ENCODE peak calls at places on chromosomes 3 and 15, in four cellular contexts. Q is thoracic aorta, Y is keratinocyte, F is mammary epithelial cell. I is an unnamed sample.
A peak's percentile ranks its signal among the peaks of the same experiment; 100 is the strongest.

GRCh38 chr15:67924359-67924974 is 84.6 kb upstream of the RNU6-1 start:
- DNase-seq in F (no peak), Y (no peak), Q (no peak), I (no peak)

GRCh38 chr3:10008588-10009344 is 17.5 kb upstream of the FANCD2 start:
- DNase-seq in Q (peak; percentile 67), Y (no peak), F (peak; percentile 55), I (peak; percentile 77)

GRCh38 chr15:41961803-41962202 is 10.6 kb downstream of the EHD4 start:
- DNase-seq in Y (no peak), F (peak; percentile 38), Q (no peak), I (no peak)

GRCh38 chr15:31279221-31280036 is 47.2 kb upstream of the KLF13 start:
- DNase-seq in Q (no peak), Y (no peak), F (peak; percentile 16), I (no peak)

GRCh38 chr3:61561374-61562041 is at the start of gene PTPRG:
- DNase-seq in Q (peak; percentile 67), Y (peak; percentile 28), F (peak; percentile 87), I (peak; percentile 94)

GRCh38 chr15:79644091-79644490 is 212.0 kb downstream of the MINAR1 start:
- DNase-seq in Q (no peak), Y (no peak), F (peak; percentile 18), I (peak; percentile 52)

GRCh38 chr3:194447657-194448056 is 39.1 kb downstream of the ATP13A3 start:
- DNase-seq in Q (no peak), F (no peak), Y (no peak), I (no peak)

GRCh38 chr3:24678021-24678420 is 183.4 kb upstream of the THRB start:
- DNase-seq in F (no peak), Y (no peak), Q (no peak), I (no peak)

GRCh38 chr3:8972614-8973013 is 9.3 kb upstream of the RAD18 start:
- DNase-seq in Y (no peak), F (peak; percentile 41), Q (no peak), I (peak; percentile 64)

GRCh38 chr3:12148183-12148940 is 10.3 kb downstream of the TIMP4 start:
- DNase-seq in Y (no peak), F (peak; percentile 32), Q (no peak), I (peak; percentile 71)

GRCh38 chr15:39040861-39041260 is 476.2 kb upstream of the RASGRP1 start:
- DNase-seq in Q (no peak), Y (no peak), F (no peak), I (no peak)

GRCh38 chr15:85329561-85330421 is 50.6 kb upstream of the AKAP13 start:
- DNase-seq in Q (no peak), Y (no peak), F (no peak), I (no peak)

GRCh38 chr3:32391643-32392529 is at the start of gene CMTM7:
- DNase-seq in Q (no peak), Y (no peak), F (peak; percentile 80), I (peak; percentile 67)

GRCh38 chr3:47005212-47006144 is 26.0 kb downstream of the NBEAL2 start:
- DNase-seq in Y (no peak), F (no peak), Q (no peak), I (no peak)

GRCh38 chr3:59374812-59375211 is 325.0 kb upstream of the CFAP20DC start:
- DNase-seq in Q (no peak), F (no peak), Y (no peak), I (no peak)

GRCh38 chr3:46675426-46675825 is 18.1 kb downstream of the ALS2CL start:
- DNase-seq in Y (no peak), F (no peak), Q (no peak), I (no peak)

GRCh38 chr3:113556556-113557335 is 24.4 kb downstream of the SIDT1 start:
- DNase-seq in Q (no peak), F (no peak), Y (no peak), I (no peak)

GRCh38 chr15:41714291-41714690 is 54.1 kb downstream of the MGA start:
- DNase-seq in Y (no peak), F (no peak), Q (no peak), I (no peak)

GRCh38 chr3:141663993-141664392 is 74.1 kb upstream of the RNF7 start:
- DNase-seq in Q (no peak), F (no peak), Y (no peak), I (no peak)

GRCh38 chr15:63456253-63456652 is 48.1 kb upstream of the USP3 start:
- DNase-seq in Y (no peak), Q (no peak), F (no peak), I (no peak)

GRCh38 chr3:89221913-89222312 is 114.5 kb downstream of the EPHA3 start:
- DNase-seq in Y (no peak), Q (no peak), F (no peak), I (no peak)

GRCh38 chr3:173921741-173922140 is 524.2 kb downstream of the NLGN1 start:
- DNase-seq in Y (no peak), F (no peak), Q (no peak), I (no peak)

GRCh38 chr3:51099794-51100542 is 285.1 kb upstream of the MANF start:
- DNase-seq in Q (no peak), F (peak; percentile 46), Y (no peak), I (peak; percentile 73)

GRCh38 chr3:48232734-48233133 is 8.2 kb upstream of the ZNF589 start:
- DNase-seq in F (peak; percentile 60), Y (no peak), Q (no peak), I (peak; percentile 87)

GRCh38 chr3:23960649-23961048 is 15.6 kb downstream of the NR1D2 start:
- DNase-seq in Q (no peak), Y (no peak), F (no peak), I (no peak)

GRCh38 chr3:127700406-127700805 is 27.7 kb downstream of the ABTB1 start:
- DNase-seq in Q (no peak), Y (no peak), F (no peak), I (no peak)

GRCh38 chr15:24746094-24746493 is 70.5 kb downstream of the NPAP1 start:
- DNase-seq in F (no peak), Y (no peak), Q (no peak), I (no peak)

GRCh38 chr3:86381247-86381646 is 609.7 kb downstream of the VGLL3 start:
- DNase-seq in F (no peak), Q (no peak), Y (no peak), I (no peak)

GRCh38 chr15:96171842-96172241 is 158.7 kb upstream of the NR2F2 start:
- DNase-seq in Y (no peak), F (peak; percentile 18), Q (no peak), I (no peak)

GRCh38 chr3:34140606-34141005 is 342.2 kb downstream of the PDCD6IP start:
- DNase-seq in Q (no peak), Y (no peak), F (no peak), I (peak; percentile 63)

GRCh38 chr3:28553175-28553574 is 204.6 kb upstream of the AZI2 start:
- DNase-seq in F (no peak), Q (no peak), Y (no peak), I (no peak)

GRCh38 chr3:111582114-111582461 is 13.1 kb downstream of the ZBED2 start:
- DNase-seq in Y (no peak), Q (no peak), F (peak; percentile 85), I (peak; percentile 56)

GRCh38 chr3:159600291-159600690 is 388.3 kb upstream of the IL12A start:
- DNase-seq in F (no peak), Q (no peak), Y (no peak), I (no peak)

GRCh38 chr15:83769411-83769960 is 115.6 kb downstream of the ADAMTSL3 start:
- DNase-seq in F (peak; percentile 66), Y (no peak), Q (no peak), I (peak; percentile 22)

GRCh38 chr3:71581981-71582611 is 1.4 kb downstream of the FOXP1 start:
- DNase-seq in Q (peak; percentile 38), Y (no peak), F (peak; percentile 45), I (peak; percentile 60)

GRCh38 chr15:60124460-60125070 is 120.5 kb downstream of the FOXB1 start:
- DNase-seq in F (no peak), Y (no peak), Q (no peak), I (no peak)

GRCh38 chr15:85742186-85742751 is 52.5 kb downstream of the KLHL25 start:
- DNase-seq in Q (no peak), F (no peak), Y (no peak), I (no peak)

I was measured in MCF 10A.